ENCODE peak calls at places on chromosomes 1 and 21, in four cellular contexts. K is endothelial cell of umbilical vein, F is PC-3, J is fibroblast of lung. P is an unnamed sample. For H3K36me3 and H4K20me1, the result is how much of the 10 kb centered on the place peaks cover.

GRCh38 chr21:37821791-37822450 is 94.3 kb downstream of the KCNJ6 start:
- DNase-seq in K (no peak), F (no peak), J (no peak), P (peak)

GRCh38 chr1:178352790-178353416 is 143.9 kb downstream of the CLEC20A start:
- DNase-seq in K (no peak), F (no peak), J (no peak), P (no peak)

GRCh38 chr1:171655215-171656116 is 3.0 kb upstream of the MYOC start:
- DNase-seq in K (peak), F (peak), J (peak), P (peak)

GRCh38 chr1:189859385-189859977 is 618.2 kb downstream of the BRINP3 start:
- DNase-seq in K (no peak), F (peak), J (no peak), P (peak)

GRCh38 chr1:22920026-22920733 is 52.5 kb downstream of the LACTBL1 start:
- DNase-seq in K (no peak), F (no peak), J (no peak), P (no peak)

GRCh38 chr1:201594575-201595245 is 55.8 kb downstream of the NAV1 start:
- DNase-seq in K (no peak), F (no peak), J (no peak), P (no peak)

GRCh38 chr21:43194303-43195130 is 25.7 kb downstream of the CRYAA start:
- DNase-seq in K (no peak), F (no peak), J (no peak), P (no peak)

GRCh38 chr1:234729566-234729965 is 119.6 kb upstream of the IRF2BP2 start:
- DNase-seq in K (no peak), F (no peak), J (peak), P (no peak)

GRCh38 chr21:45636921-45637646 is 6.4 kb upstream of the PCBP3 start:
- DNase-seq in K (no peak), F (no peak), J (peak), P (no peak)

GRCh38 chr1:182262425-182262824 is 129.2 kb downstream of the GLUL start:
- DNase-seq in K (no peak), F (no peak), J (no peak), P (no peak)

GRCh38 chr1:15218287-15219279 is 28.4 kb upstream of the FHAD1 start:
- DNase-seq in K (peak), F (peak), J (peak), P (no peak)

GRCh38 chr1:151309851-151310323 is 17.3 kb downstream of the PI4KB start:
- DNase-seq in K (no peak), F (no peak), J (peak), P (no peak)

GRCh38 chr1:168285971-168286628 is 5.4 kb downstream of the TBX19 start:
- DNase-seq in K (no peak), F (no peak), J (no peak), P (no peak)

GRCh38 chr21:28821276-28822063 is 171.2 kb downstream of the LTN1 start:
- DNase-seq in K (peak), F (peak), J (peak), P (no peak)

GRCh38 chr1:65230741-65231439 is 78.5 kb upstream of the DNAJC6 start:
- DNase-seq in K (peak), F (peak), J (no peak), P (no peak)

GRCh38 chr1:150578278-150579109 is 916 bp downstream of the MCL1 start:
- DNase-seq in K (peak), F (peak), J (peak), P (peak)

GRCh38 chr21:33403128-33403785 is at the start of gene IFNGR2:
- DNase-seq in K (no peak), F (peak), J (no peak), P (peak)

GRCh38 chr1:23010734-23011449 is 4.8 kb downstream of the TEX46 start:
- DNase-seq in K (no peak), F (peak), J (peak), P (peak)

GRCh38 chr1:200182701-200183100 is 155.2 kb downstream of the NR5A2 start:
- DNase-seq in K (no peak), F (peak), J (no peak), P (no peak)

GRCh38 chr1:114330451-114330983 is 176.8 kb upstream of the SYT6 start:
- DNase-seq in K (no peak), F (no peak), J (no peak), P (no peak)

GRCh38 chr1:2290595-2291510 is 62.7 kb downstream of the SKI start:
- DNase-seq in K (peak), F (no peak), J (peak), P (peak)

DNA sequence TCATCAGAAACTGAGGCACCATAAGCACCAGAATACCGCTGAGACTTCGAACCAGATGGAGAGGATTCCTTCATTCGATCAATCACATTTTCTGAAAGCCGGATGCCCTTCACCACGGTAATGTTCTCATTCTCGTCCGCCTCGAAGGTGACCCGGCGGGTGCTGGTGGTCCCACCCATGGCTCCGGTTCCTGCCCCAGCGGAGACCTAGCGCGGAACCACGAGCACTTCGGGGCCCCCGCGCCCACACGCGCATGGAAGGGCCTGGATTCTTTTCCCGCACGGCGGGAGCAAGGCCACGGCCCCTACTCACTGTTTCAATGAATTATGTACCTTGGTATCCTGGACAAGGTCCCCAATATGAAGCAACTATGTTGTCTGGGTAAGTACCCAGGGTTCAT is 33.1 kb upstream of the WDTC1 start:
- DNase-seq in K (no peak), F (no peak), J (no peak), P (no peak)
- H3K36me3 ChIP-seq in K (under half), F (under half), J (under half), P (under half)

GRCh38 chr1:26360051-26360806 is 6.3 kb upstream of the CRYBG2 start:
- DNase-seq in K (no peak), F (no peak), J (no peak), P (no peak)
- H3K9ac ChIP-seq in K (no peak), F (no peak), J (no peak), P (no peak)

GRCh38 chr1:42332877-42333276 is 2.2 kb downstream of the FOXJ3 start:
- DNase-seq in K (no peak), F (no peak), J (no peak), P (no peak)
- H4K20me1 ChIP-seq in K (under half), F (half or more), J (under half), P (under half)

GRCh38 chr1:21689531-21690165 is 20.5 kb upstream of the RAP1GAP start:
- DNase-seq in K (no peak), F (peak), J (peak), P (no peak)

GRCh38 chr1:21681426-21681825 is 12.3 kb upstream of the RAP1GAP start:
- DNase-seq in K (no peak), F (no peak), J (no peak), P (no peak)

GRCh38 chr1:21691739-21692138 is 22.6 kb upstream of the RAP1GAP start:
- DNase-seq in K (no peak), F (no peak), J (no peak), P (no peak)

GRCh38 chr1:21685944-21686678 is 17.0 kb upstream of the RAP1GAP start:
- DNase-seq in K (no peak), F (no peak), J (no peak), P (peak)

DNA sequence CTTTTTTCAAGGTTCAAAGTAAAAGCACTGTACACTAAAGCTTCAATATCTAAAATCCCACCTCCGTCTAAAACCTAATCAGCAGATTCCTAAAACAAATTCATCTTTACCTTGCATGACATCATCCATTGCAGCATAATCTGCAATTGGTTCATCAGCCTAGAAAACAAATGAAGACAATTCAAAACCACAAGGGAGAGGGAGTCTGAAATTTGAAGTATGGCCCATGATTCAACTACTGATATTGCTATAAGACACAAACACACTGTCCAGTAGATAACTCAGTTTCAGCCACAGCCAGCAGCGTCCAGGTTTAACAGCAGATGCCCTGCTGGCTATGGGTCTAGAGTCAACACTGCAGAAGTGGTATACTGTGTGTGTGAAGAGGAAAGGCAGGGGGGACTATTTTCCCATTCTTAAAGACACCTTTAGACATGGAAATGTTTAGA is 17.9 kb upstream of the RAP1GAP start:
- DNase-seq in K (no peak), F (no peak), J (peak), P (no peak)
- H3K36me3 ChIP-seq in K (under half), F (under half), J (under half), P (under half)

DNA sequence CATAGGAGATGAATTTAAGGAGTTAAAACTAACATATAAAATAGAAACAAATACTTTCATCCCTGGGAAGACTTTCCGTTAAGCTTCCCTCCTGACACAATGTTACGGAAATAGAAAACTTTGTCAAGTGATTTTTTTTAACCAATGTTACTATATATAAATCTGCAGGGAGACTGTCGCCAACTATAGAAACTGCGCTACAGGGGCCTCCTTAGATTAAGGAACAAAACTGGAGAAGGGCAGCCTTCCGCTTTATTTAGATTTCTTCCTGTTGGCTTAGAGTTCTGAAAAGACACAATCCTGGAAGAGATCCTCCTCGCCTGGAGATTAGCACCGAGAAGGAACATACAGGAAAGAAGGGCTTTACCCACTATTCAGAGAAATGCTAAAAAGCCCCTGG is 1.5 kb downstream of the MGST3 start:
- DNase-seq in K (no peak), F (no peak), J (no peak), P (no peak)
- H3K9ac ChIP-seq in K (peak), F (peak), J (peak), P (no peak)

GRCh38 chr1:19447550-19447949 is 37.8 kb downstream of the CAPZB start:
- DNase-seq in K (no peak), F (no peak), J (no peak), P (no peak)
- H4K20me1 ChIP-seq in K (under half), F (under half), J (under half), P (under half)

DNA sequence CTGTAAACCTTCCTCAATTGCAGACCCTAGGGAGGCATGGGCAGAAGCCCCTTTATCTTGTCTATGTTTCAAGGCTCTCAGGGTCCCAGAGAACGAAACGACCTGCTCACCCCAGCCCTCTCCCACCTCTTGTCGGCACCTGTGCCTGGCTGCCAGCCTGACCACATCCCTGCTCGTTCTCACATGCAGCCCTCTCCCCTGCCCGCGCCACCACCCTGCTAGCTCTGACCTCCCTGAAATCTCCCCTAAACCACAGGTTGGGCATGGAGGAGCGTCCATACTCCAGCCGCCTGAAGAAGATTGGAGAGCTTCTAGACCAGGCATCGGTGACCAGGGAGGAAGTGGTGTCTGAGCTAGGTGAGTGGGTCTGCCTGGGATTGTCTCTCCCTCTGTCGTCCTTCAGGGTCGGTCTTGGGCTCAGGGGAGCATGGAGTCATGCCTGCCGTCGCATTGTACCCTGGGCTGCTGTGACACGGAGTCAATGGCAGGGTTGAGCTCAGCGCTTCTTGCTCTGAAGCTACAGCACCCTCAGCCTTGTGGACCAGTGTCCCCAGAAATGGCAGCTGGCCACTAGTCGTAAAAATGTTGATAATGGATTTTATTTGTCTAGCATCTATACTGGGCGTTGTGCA is 3.6 kb downstream of the ADPRS start:
- DNase-seq in K (no peak), F (no peak), J (no peak), P (no peak)
- H3K36me3 ChIP-seq in K (under half), F (under half), J (under half), P (under half)

GRCh38 chr1:7550261-7550850 is 220.7 kb upstream of the VAMP3 start:
- DNase-seq in K (no peak), F (no peak), J (no peak), P (no peak)
- H3K9ac ChIP-seq in K (no peak), F (no peak), J (no peak), P (no peak)

P was measured in Karpas-422.